ENCODE peak calls at places on chromosomes 1 and 21, in six cellular contexts. C is heart left ventricle, Q is stomach, X is psoas muscle, N is endodermal cell, I is tibial artery. R is an unnamed sample. For H3K4me1, the result is how much of the 10 kb centered on the place peaks cover.

GRCh38 chr1:67749263-67749843 is 64.4 kb downstream of the GADD45A start:
- DNase-seq in C (no peak), Q (peak), X (no peak), N (peak), I (no peak), R (no peak)

GRCh38 chr1:174550296-174550695 is 102.5 kb downstream of the GPR52 start:
- DNase-seq in C (no peak), Q (no peak), X (no peak), N (no peak), I (no peak), R (no peak)

GRCh38 chr1:6059866-6060265 is 14.2 kb downstream of the KCNAB2 start:
- DNase-seq in C (no peak), Q (no peak), X (no peak), N (no peak), I (no peak), R (no peak)

GRCh38 chr1:45954401-45954847 is 151.0 kb downstream of the MAST2 start:
- DNase-seq in C (no peak), Q (no peak), X (no peak), N (no peak), I (peak), R (no peak)

GRCh38 chr1:59026472-59026948 is 242.7 kb upstream of the JUN start:
- DNase-seq in C (no peak), Q (no peak), X (no peak), N (no peak), I (no peak), R (no peak)

GRCh38 chr1:32431736-32432400 is 33.0 kb upstream of the ZBTB8B start:
- DNase-seq in C (no peak), Q (no peak), X (no peak), N (peak), I (no peak), R (no peak)

GRCh38 chr1:228765543-228765942 is 30.3 kb downstream of the RHOU start:
- DNase-seq in C (peak), Q (peak), X (no peak), N (no peak), I (no peak), R (no peak)

GRCh38 chr1:227343727-227344551 is 25.6 kb upstream of the CDC42BPA start:
- DNase-seq in C (no peak), Q (no peak), X (no peak), N (no peak), I (no peak), R (no peak)

GRCh38 chr1:221773383-221773782 is 31.5 kb upstream of the DUSP10 start:
- DNase-seq in C (no peak), Q (no peak), X (no peak), N (no peak), I (no peak), R (no peak)

GRCh38 chr1:235207202-235207565 is 46.1 kb upstream of the RBM34 start:
- DNase-seq in C (no peak), Q (no peak), X (no peak), N (no peak), I (no peak), R (no peak)

GRCh38 chr1:217344712-217345111 is 286.2 kb downstream of the GPATCH2 start:
- DNase-seq in C (no peak), Q (no peak), X (no peak), N (no peak), I (no peak), R (no peak)

GRCh38 chr1:77768006-77768405 is 8.4 kb upstream of the USP33 start:
- DNase-seq in C (no peak), Q (no peak), X (no peak), N (no peak), I (no peak), R (no peak)

GRCh38 chr1:160539896-160540858 is 17.1 kb upstream of the SLAMF6 start:
- DNase-seq in C (no peak), Q (peak), X (no peak), N (peak), I (no peak), R (no peak)

GRCh38 chr1:160542303-160542945 is 19.4 kb upstream of the SLAMF6 start:
- DNase-seq in C (no peak), Q (peak), X (no peak), N (no peak), I (no peak), R (no peak)

GRCh38 chr1:160541622-160542302 is 18.7 kb upstream of the SLAMF6 start:
- DNase-seq in C (no peak), Q (no peak), X (no peak), N (no peak), I (no peak), R (no peak)

GRCh38 chr1:160538985-160539651 is 16.1 kb upstream of the SLAMF6 start:
- DNase-seq in C (no peak), Q (peak), X (no peak), N (no peak), I (no peak), R (no peak)

DNA sequence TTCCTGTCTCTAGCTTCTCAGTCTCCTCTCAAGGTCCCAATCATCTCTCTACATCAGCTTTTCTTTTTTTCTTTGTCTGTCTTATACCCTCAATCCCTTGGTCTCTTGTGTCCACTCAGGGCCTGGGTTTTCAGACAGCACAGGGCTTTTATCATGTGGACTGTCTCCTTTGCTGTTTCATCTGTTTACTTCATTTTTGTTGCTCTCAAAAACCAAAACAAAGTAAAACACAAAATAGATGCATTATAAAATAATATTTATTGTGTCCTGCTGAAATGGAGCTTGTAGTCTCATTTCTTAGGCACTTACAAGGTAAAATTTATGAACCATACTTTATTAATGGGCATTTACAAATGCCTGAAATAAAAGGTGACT is 17.8 kb upstream of the SLAMF6 start:
- DNase-seq in C (no peak), Q (no peak), X (no peak), N (no peak), I (no peak), R (no peak)
- H3K27ac ChIP-seq in C (no peak), Q (peak), X (no peak), N (no peak), I (no peak), R (no peak)

GRCh38 chr1:161091796-161092507 is 2.6 kb upstream of the NECTIN4 start:
- DNase-seq in C (no peak), Q (no peak), X (no peak), N (peak), I (no peak), R (no peak)
- H3K4me1 ChIP-seq in C (under half), Q (under half), X (under half), N (under half), I (under half), R (under half)

DNA sequence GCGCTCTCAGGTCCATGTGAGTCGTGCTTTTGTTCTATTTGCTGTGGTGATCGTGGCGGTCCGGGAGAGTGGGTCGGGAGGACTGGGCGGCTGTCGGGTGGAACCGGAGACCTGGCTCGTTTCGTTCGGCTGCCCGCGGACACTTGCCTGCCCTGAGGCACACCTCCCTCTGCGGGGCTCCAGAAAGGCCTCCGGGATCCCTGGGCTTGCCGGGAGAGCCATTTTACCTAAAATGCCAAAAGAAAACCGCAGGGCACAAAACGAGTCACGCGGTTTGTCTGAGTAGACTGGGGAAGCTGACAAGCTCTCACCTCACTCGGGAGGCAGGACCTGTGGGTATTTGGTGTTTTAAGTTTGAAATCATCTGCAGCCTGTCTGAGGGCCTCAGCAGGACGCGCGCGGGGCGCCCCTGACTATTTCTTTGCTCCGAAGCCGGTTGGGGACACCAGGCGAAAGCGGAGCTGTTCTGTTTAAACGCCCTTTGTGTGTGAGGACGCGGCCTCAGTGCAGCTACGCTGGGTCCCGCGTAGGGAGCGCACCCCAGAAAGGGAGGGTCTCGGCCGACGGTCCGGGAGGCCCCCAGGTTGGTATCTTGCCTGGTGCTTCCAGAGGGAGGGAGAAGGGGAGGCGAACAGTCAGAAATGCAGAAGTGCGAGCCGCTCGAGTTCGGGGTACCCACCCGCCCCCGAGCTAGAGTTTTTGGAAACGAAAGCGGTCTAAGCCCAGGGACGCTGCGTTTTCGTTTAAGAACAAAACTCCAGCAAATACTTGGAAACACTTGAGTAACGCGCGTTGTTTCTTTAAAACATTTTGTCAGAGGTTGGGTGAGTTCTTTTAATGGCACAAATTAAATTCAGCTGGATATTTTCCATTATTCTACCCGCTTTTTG is 996 bp downstream of the LHX8 start:
- DNase-seq in C (no peak), Q (no peak), X (no peak), N (peak), I (no peak), R (peak)
- H3K27ac ChIP-seq in C (no peak), Q (no peak), X (no peak), N (no peak), I (no peak), R (no peak)

GRCh38 chr21:45123440-45123839 is 49.1 kb downstream of the ADARB1 start:
- DNase-seq in C (no peak), Q (no peak), X (no peak), N (no peak), I (no peak), R (no peak)
- H3K4me1 ChIP-seq in C (under half), Q (under half), X (under half), N (under half), I (under half), R (under half)